ENCODE peak calls at places on chromosomes 13 and 19, in four cellular contexts. One of them, this sample, is unnamed.
A peak's percentile ranks its signal among the peaks of the same experiment; 100 is the strongest.

GRCh38 chr19:15293751-15294505 is 38.4 kb downstream of the BRD4 start:
- DNase-seq in fibroblast of lung: no peak
- DNase-seq in IMR-90: peak; percentile 66
- DNase-seq in OCI-LY7: no peak
- DNase-seq in this sample: no peak

GRCh38 chr19:10899171-10899653 is 27.9 kb downstream of the CARM1 start:
- DNase-seq in fibroblast of lung: no peak
- DNase-seq in IMR-90: no peak
- DNase-seq in OCI-LY7: no peak
- DNase-seq in this sample: no peak

GRCh38 chr19:48480151-48480475 is 10.9 kb downstream of the CYTH2 start:
- DNase-seq in fibroblast of lung: no peak
- DNase-seq in IMR-90: no peak
- DNase-seq in OCI-LY7: no peak
- DNase-seq in this sample: peak; percentile 35

GRCh38 chr13:113785051-113786010 is 26.3 kb downstream of the TMEM255B start:
- DNase-seq in fibroblast of lung: peak; percentile 72
- DNase-seq in IMR-90: peak; percentile 74
- DNase-seq in OCI-LY7: no peak
- DNase-seq in this sample: peak; percentile 80

GRCh38 chr19:50928841-50929240 is 17.6 kb upstream of the KLK4 start:
- DNase-seq in fibroblast of lung: no peak
- DNase-seq in IMR-90: no peak
- DNase-seq in OCI-LY7: no peak
- DNase-seq in this sample: no peak

GRCh38 chr19:7612282-7613274 is 16.8 kb downstream of the XAB2 start:
- DNase-seq in fibroblast of lung: no peak
- DNase-seq in IMR-90: no peak
- DNase-seq in OCI-LY7: no peak
- DNase-seq in this sample: no peak

GRCh38 chr13:74891610-74892009 is 590.4 kb downstream of the TBC1D4 start:
- DNase-seq in fibroblast of lung: peak; percentile 45
- DNase-seq in IMR-90: peak; percentile 29
- DNase-seq in OCI-LY7: no peak
- DNase-seq in this sample: peak; percentile 86

GRCh38 chr13:80168089-80168850 is 172.7 kb downstream of the SPRY2 start:
- DNase-seq in fibroblast of lung: peak; percentile 45
- DNase-seq in IMR-90: peak; percentile 71
- DNase-seq in OCI-LY7: no peak
- DNase-seq in this sample: no peak

GRCh38 chr19:58578430-58578925 is 5.3 kb upstream of the MZF1 start:
- DNase-seq in fibroblast of lung: no peak
- DNase-seq in IMR-90: no peak
- DNase-seq in OCI-LY7: no peak
- DNase-seq in this sample: no peak

GRCh38 chr19:20423381-20424207 is 142.0 kb downstream of the ZNF737 start:
- DNase-seq in fibroblast of lung: peak; percentile 71
- DNase-seq in IMR-90: peak; percentile 7
- DNase-seq in OCI-LY7: peak; percentile 38
- DNase-seq in this sample: no peak

GRCh38 chr19:1081301-1082164 is 13.6 kb downstream of the POLR2E start:
- DNase-seq in fibroblast of lung: no peak
- DNase-seq in IMR-90: no peak
- DNase-seq in OCI-LY7: no peak
- DNase-seq in this sample: no peak

GRCh38 chr19:36688058-36688457 is 646 bp downstream of the ZNF567 start:
- DNase-seq in fibroblast of lung: no peak
- DNase-seq in IMR-90: no peak
- DNase-seq in OCI-LY7: no peak
- DNase-seq in this sample: no peak

GRCh38 chr13:97121894-97122293 is 100.2 kb upstream of the MBNL2 start:
- DNase-seq in fibroblast of lung: peak; percentile 79
- DNase-seq in IMR-90: peak; percentile 54
- DNase-seq in OCI-LY7: no peak
- DNase-seq in this sample: peak; percentile 23

GRCh38 chr13:30645629-30646028 is 27.9 kb downstream of the USPL1 start:
- DNase-seq in fibroblast of lung: no peak
- DNase-seq in IMR-90: no peak
- DNase-seq in OCI-LY7: no peak
- DNase-seq in this sample: no peak

GRCh38 chr19:55372316-55373081 is 2.2 kb upstream of the IL11 start:
- DNase-seq in fibroblast of lung: peak; percentile 61
- DNase-seq in IMR-90: peak; percentile 84
- DNase-seq in OCI-LY7: no peak
- DNase-seq in this sample: no peak

GRCh38 chr19:27828781-27829275 is 1384.1 kb downstream of the UQCRFS1 start:
- DNase-seq in fibroblast of lung: peak; percentile 60
- DNase-seq in IMR-90: no peak
- DNase-seq in OCI-LY7: no peak
- DNase-seq in this sample: no peak

GRCh38 chr13:97369269-97369893 is 64.6 kb upstream of the RAP2A start:
- DNase-seq in fibroblast of lung: no peak
- DNase-seq in IMR-90: no peak
- DNase-seq in OCI-LY7: no peak
- DNase-seq in this sample: peak; percentile 32

GRCh38 chr19:4191044-4191443 is 8.6 kb downstream of the ANKRD24 start:
- DNase-seq in fibroblast of lung: no peak
- DNase-seq in IMR-90: no peak
- DNase-seq in OCI-LY7: no peak
- DNase-seq in this sample: no peak

GRCh38 chr13:52450793-52451116 is 321 bp upstream of the VPS36 start:
- DNase-seq in fibroblast of lung: no peak
- DNase-seq in IMR-90: no peak
- DNase-seq in OCI-LY7: no peak
- DNase-seq in this sample: no peak

GRCh38 chr19:2173388-2173787 is 9.7 kb downstream of the DOT1L start:
- DNase-seq in fibroblast of lung: no peak
- DNase-seq in IMR-90: no peak
- DNase-seq in OCI-LY7: no peak
- DNase-seq in this sample: no peak

GRCh38 chr19:29526730-29527499 is 1.1 kb downstream of the VSTM2B start:
- DNase-seq in fibroblast of lung: no peak
- DNase-seq in IMR-90: no peak
- DNase-seq in OCI-LY7: no peak
- DNase-seq in this sample: no peak

GRCh38 chr19:5080030-5080644 is 111.2 kb downstream of the KDM4B start:
- DNase-seq in fibroblast of lung: no peak
- DNase-seq in IMR-90: no peak
- DNase-seq in OCI-LY7: no peak
- DNase-seq in this sample: no peak

GRCh38 chr19:31139871-31140505 is 209.2 kb downstream of the TSHZ3 start:
- DNase-seq in fibroblast of lung: peak; percentile 94
- DNase-seq in IMR-90: peak; percentile 90
- DNase-seq in OCI-LY7: no peak
- DNase-seq in this sample: no peak

GRCh38 chr13:44921931-44922758 is 67.1 kb downstream of the NUFIP1 start:
- DNase-seq in fibroblast of lung: peak; percentile 99
- DNase-seq in IMR-90: peak; percentile 98
- DNase-seq in OCI-LY7: no peak
- DNase-seq in this sample: peak; percentile 55

GRCh38 chr19:33189453-33189852 is 4.7 kb upstream of the LRP3 start:
- DNase-seq in fibroblast of lung: no peak
- DNase-seq in IMR-90: no peak
- DNase-seq in OCI-LY7: no peak
- DNase-seq in this sample: no peak

GRCh38 chr13:50999641-51000040 is 90.0 kb downstream of the RNASEH2B start:
- DNase-seq in fibroblast of lung: no peak
- DNase-seq in IMR-90: no peak
- DNase-seq in OCI-LY7: no peak
- DNase-seq in this sample: no peak

GRCh38 chr19:2154587-2155075 is 3.3 kb upstream of the AP3D1 start:
- DNase-seq in fibroblast of lung: peak; percentile 76
- DNase-seq in IMR-90: peak; percentile 46
- DNase-seq in OCI-LY7: no peak
- DNase-seq in this sample: no peak

GRCh38 chr13:96089749-96090239 is at the start of gene HS6ST3:
- DNase-seq in fibroblast of lung: peak; percentile 14
- DNase-seq in IMR-90: no peak
- DNase-seq in OCI-LY7: no peak
- DNase-seq in this sample: peak; percentile 15

GRCh38 chr13:77584111-77584510 is 48.6 kb downstream of the SCEL start:
- DNase-seq in fibroblast of lung: peak; percentile 6
- DNase-seq in IMR-90: no peak
- DNase-seq in OCI-LY7: no peak
- DNase-seq in this sample: no peak

GRCh38 chr13:101390461-101390860 is 25.8 kb downstream of the NALCN start:
- DNase-seq in fibroblast of lung: peak; percentile 74
- DNase-seq in IMR-90: peak; percentile 30
- DNase-seq in OCI-LY7: no peak
- DNase-seq in this sample: peak; percentile 81

GRCh38 chr13:77544365-77544764 is 8.9 kb downstream of the SCEL start:
- DNase-seq in fibroblast of lung: peak; percentile 70
- DNase-seq in IMR-90: no peak
- DNase-seq in OCI-LY7: no peak
- DNase-seq in this sample: peak; percentile 71

GRCh38 chr19:3612901-3613741 is 6.4 kb upstream of the TBXA2R start:
- DNase-seq in fibroblast of lung: no peak
- DNase-seq in IMR-90: no peak
- DNase-seq in OCI-LY7: no peak
- DNase-seq in this sample: no peak

GRCh38 chr19:2661615-2662014 is 40.9 kb downstream of the GNG7 start:
- DNase-seq in fibroblast of lung: no peak
- DNase-seq in IMR-90: no peak
- DNase-seq in OCI-LY7: peak; percentile 59
- DNase-seq in this sample: no peak

GRCh38 chr13:28579334-28579733 is 79.6 kb upstream of the POMP start:
- DNase-seq in fibroblast of lung: no peak
- DNase-seq in IMR-90: no peak
- DNase-seq in OCI-LY7: no peak
- DNase-seq in this sample: no peak

GRCh38 chr19:4988770-4989251 is 19.9 kb downstream of the KDM4B start:
- DNase-seq in fibroblast of lung: peak; percentile 97
- DNase-seq in IMR-90: peak; percentile 88
- DNase-seq in OCI-LY7: no peak
- DNase-seq in this sample: no peak

GRCh38 chr13:108315273-108315672 is 45.8 kb downstream of the TNFSF13B start:
- DNase-seq in fibroblast of lung: no peak
- DNase-seq in IMR-90: no peak
- DNase-seq in OCI-LY7: no peak
- DNase-seq in this sample: no peak

GRCh38 chr13:110624766-110625756 is 9.7 kb downstream of the NAXD start:
- DNase-seq in fibroblast of lung: no peak
- DNase-seq in IMR-90: no peak
- DNase-seq in OCI-LY7: no peak
- DNase-seq in this sample: no peak
- H4K20me1 ChIP-seq in fibroblast of lung: no peaks in the 10 kb centered on the region
- H4K20me1 ChIP-seq in IMR-90: peaks cover 96% of the 10 kb centered on the region
- H4K20me1 ChIP-seq in OCI-LY7: no peaks in the 10 kb centered on the region
- H4K20me1 ChIP-seq in this sample: no peaks in the 10 kb centered on the region

GRCh38 chr19:18608102-18608804 is 1.7 kb upstream of the CRLF1 start:
- DNase-seq in fibroblast of lung: no peak
- DNase-seq in IMR-90: no peak
- DNase-seq in OCI-LY7: no peak
- DNase-seq in this sample: no peak
- H4K20me1 ChIP-seq in fibroblast of lung: no peaks in the 10 kb centered on the region
- H4K20me1 ChIP-seq in IMR-90: peaks cover 4% of the 10 kb centered on the region
- H4K20me1 ChIP-seq in OCI-LY7: no peaks in the 10 kb centered on the region
- H4K20me1 ChIP-seq in this sample: no peaks in the 10 kb centered on the region

GRCh38 chr19:34432797-34433196 is 4.6 kb downstream of the UBA2 start:
- DNase-seq in fibroblast of lung: no peak
- DNase-seq in IMR-90: no peak
- DNase-seq in OCI-LY7: no peak
- DNase-seq in this sample: peak; percentile 53

GRCh38 chr19:34430738-34431625 is 2.8 kb downstream of the UBA2 start:
- DNase-seq in fibroblast of lung: peak; percentile 41
- DNase-seq in IMR-90: peak; percentile 68
- DNase-seq in OCI-LY7: peak; percentile 80
- DNase-seq in this sample: peak; percentile 73

GRCh38 chr19:34431681-34432402 is 3.7 kb downstream of the UBA2 start:
- DNase-seq in fibroblast of lung: no peak
- DNase-seq in IMR-90: peak; percentile 82
- DNase-seq in OCI-LY7: no peak
- DNase-seq in this sample: peak; percentile 4

GRCh38 chr19:34428549-34429285 is 536 bp downstream of the UBA2 start:
- DNase-seq in fibroblast of lung: peak; percentile 40
- DNase-seq in IMR-90: peak; percentile 17
- DNase-seq in OCI-LY7: peak; percentile 43
- DNase-seq in this sample: peak; percentile 41

GRCh38 chr19:34429553-34429952 is 1.4 kb downstream of the UBA2 start:
- DNase-seq in fibroblast of lung: no peak
- DNase-seq in IMR-90: no peak
- DNase-seq in OCI-LY7: no peak
- DNase-seq in this sample: no peak
- H4K20me1 ChIP-seq in fibroblast of lung: no peaks in the 10 kb centered on the region
- H4K20me1 ChIP-seq in IMR-90: peaks cover 56% of the 10 kb centered on the region
- H4K20me1 ChIP-seq in OCI-LY7: peaks cover 36% of the 10 kb centered on the region
- H4K20me1 ChIP-seq in this sample: peaks cover 11% of the 10 kb centered on the region

DNA sequence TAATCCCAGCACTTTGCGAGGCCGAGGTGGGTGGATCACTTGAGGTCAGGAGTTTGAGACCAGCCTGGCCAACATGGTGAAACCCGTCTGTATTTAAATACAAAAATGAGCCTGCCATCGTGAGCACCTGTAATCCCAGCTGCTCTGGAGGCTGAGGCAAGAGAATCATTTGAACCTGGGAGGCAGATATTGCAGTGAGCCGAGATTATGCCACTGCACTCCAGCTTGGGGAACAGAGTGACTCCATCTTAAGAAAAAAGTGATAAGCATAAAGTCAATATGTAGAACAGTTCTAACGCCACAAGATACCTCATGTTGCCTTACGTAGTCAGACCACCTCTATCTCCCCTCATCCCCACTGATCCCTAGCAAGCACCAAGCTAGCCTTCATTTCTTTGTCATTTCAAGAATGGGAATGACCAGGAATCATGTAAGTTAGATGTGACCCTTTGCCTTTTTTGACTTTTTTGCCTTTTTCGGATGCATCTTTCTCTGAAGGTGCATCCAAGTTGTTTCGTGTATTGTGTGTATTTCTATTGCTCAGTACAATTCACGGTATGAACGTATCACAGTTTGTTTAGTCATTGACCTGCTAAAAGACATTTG is 6.4 kb downstream of the RPL21 start:
- DNase-seq in fibroblast of lung: no peak
- DNase-seq in IMR-90: no peak
- DNase-seq in OCI-LY7: no peak
- DNase-seq in this sample: no peak
- H4K20me1 ChIP-seq in fibroblast of lung: no peaks in the 10 kb centered on the region
- H4K20me1 ChIP-seq in IMR-90: peaks cover 52% of the 10 kb centered on the region
- H4K20me1 ChIP-seq in OCI-LY7: peaks cover 22% of the 10 kb centered on the region
- H4K20me1 ChIP-seq in this sample: peaks cover 9% of the 10 kb centered on the region

DNA sequence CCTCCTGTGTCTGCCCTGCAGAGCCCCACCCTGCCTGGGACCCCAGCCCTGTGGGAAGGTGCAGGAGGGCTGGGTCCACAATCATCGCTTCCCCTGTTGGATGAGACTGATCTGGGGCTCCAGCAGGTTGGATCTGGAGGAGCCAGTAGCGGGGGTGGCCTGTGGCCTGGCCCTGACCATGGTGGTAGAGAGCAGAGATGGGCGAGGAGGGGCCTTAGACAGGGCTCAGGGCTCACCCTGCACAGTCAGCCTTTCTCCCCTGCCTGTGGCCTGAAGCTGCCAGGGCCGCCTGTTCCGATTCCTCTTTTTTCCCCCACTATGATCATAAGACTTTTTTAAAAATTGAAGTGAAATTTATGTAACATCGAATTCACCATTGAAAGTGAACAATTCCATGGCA is 18.2 kb downstream of the SIN3B start:
- DNase-seq in fibroblast of lung: no peak
- DNase-seq in IMR-90: no peak
- DNase-seq in OCI-LY7: no peak
- DNase-seq in this sample: no peak
- H4K20me1 ChIP-seq in fibroblast of lung: no peaks in the 10 kb centered on the region
- H4K20me1 ChIP-seq in IMR-90: peaks cover 14% of the 10 kb centered on the region
- H4K20me1 ChIP-seq in OCI-LY7: no peaks in the 10 kb centered on the region
- H4K20me1 ChIP-seq in this sample: no peaks in the 10 kb centered on the region